ENCODE peak calls at places on chromosome 3, in seven cellular contexts. B is pancreas, I is progenitor cell of endocrine pancreas, O is Caco-2, E is endothelial cell, R is H1, Q is suprapubic skin. M is an unnamed sample.

GRCh38 chr3:158091526-158091925 is 14.7 kb downstream of the SHOX2 start:
- DNase-seq in I (no peak), R (no peak), Q (no peak), B (no peak), O (no peak), E (no peak), M (no peak)

GRCh38 chr3:89635137-89635536 is 527.7 kb downstream of the EPHA3 start:
- DNase-seq in E (no peak), I (no peak), R (no peak), B (no peak), O (no peak), Q (no peak), M (no peak)

GRCh38 chr3:32469151-32469874 is 33.3 kb downstream of the CMTM6 start:
- DNase-seq in I (no peak), B (no peak), Q (no peak), E (no peak), R (no peak), O (no peak), M (no peak)

GRCh38 chr3:36900474-36901443 is 44.1 kb downstream of the TRANK1 start:
- DNase-seq in R (no peak), O (no peak), B (no peak), I (no peak), Q (no peak), E (no peak), M (no peak)

GRCh38 chr3:190012314-190012782 is 108.3 kb downstream of the P3H2 start:
- DNase-seq in R (no peak), B (no peak), O (no peak), I (no peak), E (no peak), Q (no peak), M (no peak)

GRCh38 chr3:58102371-58102750 is 94.1 kb downstream of the FLNB start:
- DNase-seq in O (no peak), R (no peak), Q (no peak), B (no peak), I (no peak), E (no peak), M (no peak)

GRCh38 chr3:126473292-126474168 is 2.2 kb downstream of the ZXDC start:
- DNase-seq in Q (no peak), O (peak; percentile 14), I (no peak), B (peak; percentile 51), R (no peak), E (no peak), M (no peak)

GRCh38 chr3:64730651-64731050 is 42.9 kb upstream of the ADAMTS9 start:
- DNase-seq in O (no peak), B (no peak), E (no peak), I (no peak), Q (no peak), R (no peak), M (no peak)

GRCh38 chr3:39383913-39384664 is 919 bp downstream of the SLC25A38 start:
- DNase-seq in E (peak; percentile 98), Q (peak; percentile 98), O (peak; percentile 96), B (peak; percentile 99), I (peak; percentile 95), R (peak; percentile 82), M (peak; percentile 91)

GRCh38 chr3:9965200-9965875 is 13.1 kb upstream of the PRRT3 start:
- DNase-seq in R (no peak), B (peak; percentile 8), I (no peak), E (no peak), O (no peak), Q (no peak), M (no peak)

GRCh38 chr3:50237754-50238548 is 1.9 kb downstream of the GNAI2 start:
- DNase-seq in E (peak; percentile 74), R (no peak), O (no peak), Q (peak; percentile 96), B (peak; percentile 77), I (no peak), M (no peak)

GRCh38 chr3:33027091-33027490 is 69.9 kb downstream of the GLB1 start:
- DNase-seq in I (no peak), B (no peak), E (no peak), Q (no peak), R (no peak), O (no peak), M (no peak)

GRCh38 chr3:143067201-143067600 is 52.4 kb upstream of the CHST2 start:
- DNase-seq in B (no peak), E (no peak), O (no peak), R (no peak), I (no peak), Q (no peak), M (no peak)

GRCh38 chr3:45486926-45487325 is 98.5 kb downstream of the LARS2 start:
- DNase-seq in Q (no peak), O (no peak), B (no peak), E (no peak), R (no peak), I (no peak), M (no peak)

GRCh38 chr3:13111173-13111873 is 38.1 kb upstream of the IQSEC1 start:
- DNase-seq in I (no peak), E (no peak), B (peak; percentile 61), R (no peak), O (no peak), Q (no peak), M (no peak)

GRCh38 chr3:67416703-67417102 is 237.7 kb downstream of the SUCLG2 start:
- DNase-seq in Q (no peak), I (no peak), O (no peak), E (no peak), R (no peak), B (no peak), M (no peak)

GRCh38 chr3:48656061-48656840 is 6.4 kb downstream of the CELSR3 start:
- DNase-seq in Q (no peak), O (no peak), I (peak; percentile 78), E (peak; percentile 82), B (peak; percentile 91), R (peak; percentile 75), M (no peak)

GRCh38 chr3:7484636-7485035 is 623.7 kb downstream of the GRM7 start:
- DNase-seq in Q (no peak), B (no peak), R (no peak), E (no peak), I (no peak), O (no peak), M (no peak)

GRCh38 chr3:188207941-188208750 is 54.2 kb downstream of the LPP start:
- DNase-seq in I (no peak), B (no peak), Q (no peak), O (no peak), E (no peak), R (peak; percentile 21), M (no peak)

GRCh38 chr3:81643721-81644120 is 117.7 kb downstream of the GBE1 start:
- DNase-seq in O (peak; percentile 28), Q (no peak), E (peak; percentile 11), I (no peak), B (no peak), R (no peak), M (no peak)

GRCh38 chr3:71258116-71258515 is 325.4 kb downstream of the FOXP1 start:
- DNase-seq in R (no peak), O (no peak), B (no peak), E (no peak), I (no peak), Q (no peak), M (no peak)

GRCh38 chr3:123700791-123701712 is 116.2 kb upstream of the HACD2 start:
- DNase-seq in R (no peak), I (no peak), Q (no peak), B (no peak), O (no peak), E (no peak), M (no peak)

GRCh38 chr3:126355777-126356372 is 1.3 kb downstream of the KLF15 start:
- DNase-seq in R (peak; percentile 64), E (peak; percentile 71), B (peak; percentile 95), O (peak; percentile 87), Q (peak; percentile 99), I (peak; percentile 76), M (peak; percentile 83)

GRCh38 chr3:157502916-157503620 is at the start of gene VEPH1:
- DNase-seq in B (peak; percentile 57), R (no peak), E (no peak), Q (no peak), O (no peak), I (no peak), M (no peak)

GRCh38 chr3:16369885-16370284 is 104.9 kb downstream of the OXNAD1 start:
- DNase-seq in E (no peak), B (no peak), O (no peak), R (peak; percentile 9), Q (no peak), I (no peak), M (no peak)

GRCh38 chr3:14290631-14291385 is 111.6 kb upstream of the SLC6A6 start:
- DNase-seq in B (no peak), Q (no peak), I (no peak), R (no peak), E (no peak), O (peak; percentile 80), M (no peak)

GRCh38 chr3:129824926-129825541 is 68.5 kb downstream of the TMCC1 start:
- DNase-seq in O (peak; percentile 47), R (no peak), B (no peak), Q (no peak), I (peak; percentile 22), E (peak; percentile 68), M (no peak)

GRCh38 chr3:102332205-102332604 is 102.6 kb upstream of the ZPLD1 start:
- DNase-seq in R (no peak), O (no peak), I (no peak), E (no peak), B (no peak), Q (no peak), M (no peak)
- TF ChIP-seq CTCF in R (no peak), O (no peak), I (no peak), E (no peak), B (no peak), Q (no peak), M (no peak)

DNA sequence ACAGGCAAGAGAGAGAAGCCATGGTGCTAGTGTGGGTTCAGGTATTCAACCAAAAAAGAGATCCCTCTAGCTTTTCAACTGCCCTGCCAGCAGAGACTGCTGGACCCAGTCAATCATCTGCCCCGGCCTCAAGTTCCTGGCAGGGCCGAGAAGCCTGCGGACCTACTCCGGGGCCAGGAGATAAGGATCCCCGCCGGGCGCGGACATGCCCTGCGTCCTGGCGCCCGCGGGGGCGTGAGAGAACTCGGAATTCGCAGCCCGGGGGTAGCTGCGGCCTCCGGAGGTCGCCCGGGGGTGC is 821 bp upstream of the MAGI1 start:
- DNase-seq in I (peak; percentile 17), O (peak; percentile 69), E (peak; percentile 58), Q (no peak), R (no peak), B (peak; percentile 74), M (no peak)
- TF ChIP-seq CTCF in I (peak; percentile 34), O (peak; percentile 23), E (peak; percentile 23), Q (no peak), R (no peak), B (no peak), M (no peak)

DNA sequence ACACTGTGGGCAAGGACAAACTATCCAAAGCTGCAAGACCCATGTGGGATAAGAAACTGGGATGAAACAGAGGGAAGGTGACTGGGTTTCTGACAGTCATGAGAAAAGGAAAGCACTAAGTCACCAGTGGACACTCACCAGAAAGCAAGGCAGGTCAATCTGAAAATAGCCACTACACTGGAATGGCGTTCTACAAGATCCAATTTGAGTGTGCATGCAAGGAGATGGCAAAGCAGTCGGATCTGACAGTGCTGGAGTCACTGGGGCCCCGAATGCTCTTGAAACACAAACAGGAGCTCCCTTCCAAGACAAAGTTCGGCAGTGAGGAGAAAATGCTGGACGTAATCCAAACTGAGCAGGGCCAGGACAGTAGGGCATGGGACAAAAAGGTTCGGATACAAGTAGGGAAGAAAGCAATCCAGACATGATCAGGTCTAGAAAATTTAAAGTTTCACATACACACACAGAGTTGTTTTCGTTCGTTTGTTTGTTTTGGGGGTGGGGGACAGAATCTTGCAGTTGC is 95.5 kb downstream of the EOMES start:
- DNase-seq in O (no peak), R (no peak), B (no peak), E (no peak), I (no peak), Q (no peak), M (no peak)
- TF ChIP-seq CTCF in O (no peak), R (no peak), B (no peak), E (no peak), I (no peak), Q (no peak), M (no peak)

GRCh38 chr3:115340586-115340985 is 193.5 kb upstream of the ZBTB20 start:
- DNase-seq in E (no peak), O (no peak), I (no peak), R (no peak), B (no peak), Q (no peak), M (no peak)
- TF ChIP-seq CTCF in E (no peak), O (no peak), I (no peak), R (no peak), B (no peak), Q (no peak), M (no peak)

M was measured in D721Med.